ENCODE peak calls at places on chromosomes 1 and 21, in seven cellular contexts. V, M, N, D, I, Y and K are unnamed samples.

GRCh38 chr1:231629132-231629531 is 2.5 kb downstream of the DISC1 start:
- DNase-seq in V (no peak), M (peak; percentile 67), N (peak; percentile 27), D (no peak), I (no peak), Y (no peak), K (no peak)

GRCh38 chr21:19908386-19908785 is 1089.8 kb upstream of the NCAM2 start:
- DNase-seq in V (no peak), M (no peak), N (no peak), D (no peak), I (no peak), Y (no peak), K (no peak)

GRCh38 chr1:89804646-89805237 is 16.1 kb upstream of the LRRC8D start:
- DNase-seq in V (peak; percentile 49), M (peak; percentile 84), N (peak; percentile 96), D (peak; percentile 86), I (peak; percentile 88), Y (peak; percentile 74), K (peak; percentile 70)

GRCh38 chr1:18289597-18289996 is 182.0 kb downstream of the IGSF21 start:
- DNase-seq in V (no peak), M (no peak), N (no peak), D (no peak), I (peak; percentile 43), Y (no peak), K (no peak)

GRCh38 chr1:201912832-201913231 is 24.1 kb downstream of the SHISA4 start:
- DNase-seq in V (no peak), M (no peak), N (peak; percentile 50), D (peak; percentile 54), I (no peak), Y (no peak), K (no peak)

GRCh38 chr1:109161836-109162606 is 48.1 kb downstream of the ELAPOR1 start:
- DNase-seq in V (peak; percentile 80), M (peak; percentile 72), N (peak; percentile 27), D (no peak), I (no peak), Y (no peak), K (no peak)

GRCh38 chr21:42107881-42108553 is 36.9 kb downstream of the UMODL1 start:
- DNase-seq in V (peak; percentile 25), M (no peak), N (peak; percentile 60), D (peak; percentile 63), I (peak; percentile 98), Y (peak; percentile 23), K (peak; percentile 17)

GRCh38 chr1:203090667-203091320 is 5.0 kb upstream of the MYOG start:
- DNase-seq in V (peak; percentile 17), M (no peak), N (no peak), D (no peak), I (no peak), Y (no peak), K (no peak)

GRCh38 chr1:58928514-58928913 is 144.7 kb upstream of the JUN start:
- DNase-seq in V (no peak), M (no peak), N (no peak), D (no peak), I (no peak), Y (no peak), K (no peak)

GRCh38 chr1:93633313-93633712 is 48.3 kb downstream of the BCAR3 start:
- DNase-seq in V (no peak), M (no peak), N (no peak), D (no peak), I (no peak), Y (no peak), K (no peak)

GRCh38 chr1:212760126-212760823 is 31.3 kb downstream of the NSL1 start:
- DNase-seq in V (no peak), M (no peak), N (no peak), D (no peak), I (peak; percentile 33), Y (peak; percentile 9), K (no peak)

GRCh38 chr1:53562256-53562982 is 103.2 kb downstream of the DMRTB1 start:
- DNase-seq in V (no peak), M (no peak), N (no peak), D (no peak), I (no peak), Y (no peak), K (no peak)

GRCh38 chr1:164692420-164692819 is 133.4 kb downstream of the PBX1 start:
- DNase-seq in V (no peak), M (no peak), N (no peak), D (no peak), I (no peak), Y (no peak), K (no peak)

GRCh38 chr1:94416901-94417701 is 1.1 kb upstream of the ABCD3 start:
- DNase-seq in V (peak; percentile 73), M (no peak), N (peak; percentile 83), D (no peak), I (peak; percentile 4), Y (no peak), K (no peak)

GRCh38 chr1:167186198-167186750 is 34.4 kb upstream of the POU2F1 start:
- DNase-seq in V (no peak), M (no peak), N (peak; percentile 82), D (no peak), I (no peak), Y (no peak), K (no peak)

GRCh38 chr1:159008744-159009188 is 941 bp upstream of the IFI16 start:
- DNase-seq in V (no peak), M (no peak), N (no peak), D (no peak), I (peak; percentile 83), Y (peak; percentile 47), K (no peak)

GRCh38 chr21:39221997-39222486 is 38.8 kb upstream of the PSMG1 start:
- DNase-seq in V (no peak), M (no peak), N (no peak), D (no peak), I (no peak), Y (no peak), K (no peak)

GRCh38 chr1:28370220-28371010 is 875 bp downstream of the PHACTR4 start:
- DNase-seq in V (peak; percentile 42), M (peak; percentile 60), N (peak; percentile 39), D (no peak), I (peak; percentile 77), Y (peak; percentile 6), K (peak; percentile 2)

GRCh38 chr1:198959676-198960075 is 320.8 kb downstream of the PTPRC start:
- DNase-seq in V (no peak), M (no peak), N (no peak), D (no peak), I (no peak), Y (no peak), K (no peak)

GRCh38 chr1:234246638-234247116 is 126.6 kb upstream of the COA6 start:
- DNase-seq in V (no peak), M (no peak), N (no peak), D (no peak), I (no peak), Y (no peak), K (no peak)

GRCh38 chr21:38487906-38488639 is 10.2 kb downstream of the ERG start:
- DNase-seq in V (no peak), M (no peak), N (no peak), D (no peak), I (no peak), Y (no peak), K (no peak)

DNA sequence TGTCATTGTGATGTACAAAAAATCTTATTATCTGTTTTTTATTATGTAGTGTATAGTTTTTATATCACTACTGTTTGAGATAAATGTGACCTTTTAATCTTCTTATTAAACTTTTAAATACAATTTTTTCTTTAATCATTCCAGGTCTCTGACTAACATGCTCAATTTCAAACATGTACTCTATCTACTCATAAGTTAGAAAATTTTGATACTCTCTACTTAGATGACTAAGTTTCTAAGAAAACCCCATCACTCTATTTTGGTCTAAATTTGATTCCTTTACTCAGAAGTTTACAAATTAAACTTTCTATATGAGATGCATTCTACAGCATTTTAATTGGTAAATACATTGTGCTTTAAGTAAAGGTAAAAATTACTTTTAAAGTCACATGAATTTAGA is 544.0 kb downstream of the PTBP2 start:
- DNase-seq in V (no peak), M (no peak), N (no peak), D (no peak), I (no peak), Y (no peak), K (no peak)
- H3K36me3 ChIP-seq in V (no peaks in the 10 kb centered on the region), M (no peaks in the 10 kb centered on the region), N (no peaks in the 10 kb centered on the region), D (no peaks in the 10 kb centered on the region), I (no peaks in the 10 kb centered on the region), Y (no peaks in the 10 kb centered on the region), K (no peaks in the 10 kb centered on the region)

DNA sequence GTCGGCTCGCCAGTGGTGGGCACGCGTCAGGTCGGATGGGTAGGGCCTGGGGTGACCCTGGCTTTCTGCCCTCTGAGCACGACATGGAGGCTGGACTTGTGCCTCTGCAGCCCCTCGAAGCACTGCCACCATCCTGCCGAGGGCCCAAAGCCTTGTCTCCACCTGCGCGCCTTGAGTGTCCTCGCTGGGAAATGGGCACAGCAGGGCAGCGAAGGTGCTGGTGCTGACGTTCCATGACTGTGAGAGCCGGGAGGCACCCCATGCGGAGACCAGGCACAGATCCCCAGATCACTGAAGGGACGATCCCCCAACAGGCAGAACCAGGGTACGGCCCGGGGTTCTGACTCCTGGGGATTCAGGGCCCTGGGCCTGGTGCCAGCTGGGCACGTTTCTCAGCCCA is 60.3 kb downstream of the SIK1 start:
- DNase-seq in V (no peak), M (no peak), N (no peak), D (no peak), I (no peak), Y (no peak), K (no peak)
- H3K36me3 ChIP-seq in V (no peaks in the 10 kb centered on the region), M (no peaks in the 10 kb centered on the region), N (no peaks in the 10 kb centered on the region), D (no peaks in the 10 kb centered on the region), I (no peaks in the 10 kb centered on the region), Y (no peaks in the 10 kb centered on the region), K (no peaks in the 10 kb centered on the region)

GRCh38 chr1:205158048-205158616 is 36.4 kb upstream of the RBBP5 start:
- DNase-seq in V (no peak), M (no peak), N (no peak), D (no peak), I (no peak), Y (no peak), K (no peak)

GRCh38 chr1:205162301-205162700 is 40.5 kb upstream of the RBBP5 start:
- DNase-seq in V (peak; percentile 54), M (no peak), N (no peak), D (no peak), I (no peak), Y (no peak), K (no peak)

DNA sequence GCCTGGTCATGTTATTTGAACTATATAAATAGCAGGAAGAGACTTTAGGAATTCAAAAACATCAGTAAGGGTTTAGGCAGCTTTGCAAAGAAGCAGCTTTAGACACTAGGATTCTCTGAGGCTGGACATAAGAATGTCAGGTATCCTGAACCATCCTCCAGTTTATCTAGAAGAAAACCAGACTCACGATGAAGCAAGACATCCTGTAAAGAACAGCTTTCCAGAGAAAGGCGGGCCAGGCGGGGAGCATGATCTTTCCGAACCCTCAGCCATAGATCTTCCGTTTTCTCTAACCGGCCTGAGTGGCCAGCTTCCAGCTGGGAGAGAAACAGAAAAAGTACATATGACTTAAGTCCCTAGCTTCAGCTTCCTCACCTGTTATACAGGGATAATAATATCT is 39.3 kb upstream of the RBBP5 start:
- DNase-seq in V (no peak), M (no peak), N (no peak), D (no peak), I (no peak), Y (no peak), K (no peak)
- H3K36me3 ChIP-seq in V (peaks cover 28% of the 10 kb centered on the region), M (peaks cover 74% of the 10 kb centered on the region), N (no peaks in the 10 kb centered on the region), D (peaks cover 10% of the 10 kb centered on the region), I (peaks cover 78% of the 10 kb centered on the region), Y (peaks cover 69% of the 10 kb centered on the region), K (peaks cover 83% of the 10 kb centered on the region)

DNA sequence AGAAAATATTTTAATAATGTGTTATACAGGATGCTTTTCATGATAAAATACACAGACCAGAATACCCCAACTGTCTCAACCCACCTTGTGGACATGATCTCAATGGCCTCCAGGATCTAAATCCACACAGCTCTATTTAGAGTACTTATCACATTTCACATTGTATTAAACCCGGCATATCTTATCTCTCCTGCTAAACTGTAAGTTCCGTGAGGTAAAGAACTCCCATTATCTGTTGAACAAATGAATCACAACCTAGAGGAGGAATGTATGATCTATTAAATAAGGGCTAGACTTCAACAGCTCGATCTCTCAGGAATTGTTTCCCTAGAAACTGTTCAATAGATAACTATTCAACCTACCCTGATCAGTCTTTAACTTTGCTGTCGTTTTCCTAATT is 6.9 kb downstream of the ETV3 start:
- DNase-seq in V (no peak), M (no peak), N (no peak), D (no peak), I (no peak), Y (no peak), K (no peak)
- H3K36me3 ChIP-seq in V (peaks cover 69% of the 10 kb centered on the region), M (peaks cover 79% of the 10 kb centered on the region), N (no peaks in the 10 kb centered on the region), D (peaks cover 20% of the 10 kb centered on the region), I (peaks cover 87% of the 10 kb centered on the region), Y (peaks cover 45% of the 10 kb centered on the region), K (peaks cover 55% of the 10 kb centered on the region)